ENCODE peak calls at places on chromosomes 5 and 9, in seven cellular contexts. G, V, C, Q, H, U and P are unnamed samples.

GRCh38 chr9:111839387-111839786 is 44.6 kb upstream of the SHOC1 start:
- DNase-seq in G (peak), V (no peak), C (peak), Q (no peak), H (no peak), U (peak), P (no peak)

GRCh38 chr5:173721259-173722232 is 105.1 kb upstream of the BOD1 start:
- DNase-seq in G (no peak), V (no peak), C (no peak), Q (no peak), H (no peak), U (no peak), P (no peak)

GRCh38 chr5:122053181-122054109 is 24.6 kb downstream of the LOX start:
- DNase-seq in G (peak), V (no peak), C (no peak), Q (no peak), H (no peak), U (no peak), P (no peak)

GRCh38 chr9:37390759-37391158 is 31.7 kb upstream of the GRHPR start:
- DNase-seq in G (no peak), V (peak), C (peak), Q (peak), H (peak), U (peak), P (no peak)

GRCh38 chr9:121807918-121808278 is 156.5 kb downstream of the DAB2IP start:
- DNase-seq in G (no peak), V (no peak), C (no peak), Q (no peak), H (no peak), U (peak), P (no peak)

GRCh38 chr9:123716339-123716738 is 213.6 kb downstream of the DENND1A start:
- DNase-seq in G (peak), V (no peak), C (no peak), Q (no peak), H (no peak), U (no peak), P (no peak)

GRCh38 chr5:151319334-151319733 is 15.8 kb upstream of the SLC36A3 start:
- DNase-seq in G (peak), V (peak), C (peak), Q (peak), H (no peak), U (peak), P (no peak)

GRCh38 chr5:45643051-45643450 is 53.1 kb downstream of the HCN1 start:
- DNase-seq in G (no peak), V (no peak), C (no peak), Q (no peak), H (no peak), U (no peak), P (no peak)

GRCh38 chr5:147972441-147972840 is 66.1 kb upstream of the C5orf46 start:
- DNase-seq in G (no peak), V (no peak), C (no peak), Q (no peak), H (no peak), U (no peak), P (no peak)

GRCh38 chr9:79477955-79478751 is 93.6 kb upstream of the TLE4 start:
- DNase-seq in G (peak), V (peak), C (peak), Q (peak), H (peak), U (peak), P (peak)

GRCh38 chr5:67004730-67005350 is 191.8 kb downstream of the CD180 start:
- DNase-seq in G (no peak), V (peak), C (peak), Q (peak), H (no peak), U (no peak), P (no peak)

GRCh38 chr5:24918676-24919075 is 273.9 kb upstream of the CDH10 start:
- DNase-seq in G (no peak), V (no peak), C (no peak), Q (no peak), H (no peak), U (no peak), P (no peak)

GRCh38 chr5:39040875-39041274 is 33.3 kb downstream of the RICTOR start:
- DNase-seq in G (no peak), V (no peak), C (no peak), Q (no peak), H (no peak), U (no peak), P (no peak)

GRCh38 chr5:180790524-180790923 is 12.1 kb downstream of the MGAT1 start:
- DNase-seq in G (no peak), V (no peak), C (no peak), Q (no peak), H (no peak), U (no peak), P (no peak)

GRCh38 chr5:149485655-149486615 is 65.3 kb downstream of the CSNK1A1 start:
- DNase-seq in G (peak), V (peak), C (peak), Q (no peak), H (no peak), U (peak), P (no peak)

GRCh38 chr5:11903121-11903613 is 1.1 kb downstream of the CTNND2 start:
- DNase-seq in G (no peak), V (peak), C (peak), Q (peak), H (no peak), U (peak), P (peak)

GRCh38 chr9:32854271-32854670 is 70.9 kb downstream of the TMEM215 start:
- DNase-seq in G (no peak), V (no peak), C (no peak), Q (no peak), H (no peak), U (no peak), P (no peak)

GRCh38 chr5:22238047-22238446 is 615.1 kb downstream of the CDH12 start:
- DNase-seq in G (no peak), V (no peak), C (no peak), Q (no peak), H (no peak), U (no peak), P (no peak)

GRCh38 chr9:104280216-104280585 is 186.1 kb downstream of the SMC2 start:
- DNase-seq in G (no peak), V (no peak), C (no peak), Q (no peak), H (no peak), U (peak), P (no peak)

GRCh38 chr5:58454025-58454424 is 5.9 kb downstream of the PLK2 start:
- DNase-seq in G (no peak), V (no peak), C (no peak), Q (no peak), H (no peak), U (no peak), P (no peak)

GRCh38 chr5:95124101-95124500 is 160.8 kb downstream of the MCTP1 start:
- DNase-seq in G (no peak), V (no peak), C (no peak), Q (no peak), H (no peak), U (no peak), P (no peak)

GRCh38 chr9:82764270-82764669 is 298.7 kb downstream of the RASEF start:
- DNase-seq in G (no peak), V (no peak), C (no peak), Q (no peak), H (no peak), U (no peak), P (no peak)

GRCh38 chr9:3434594-3434993 is 91.2 kb downstream of the RFX3 start:
- DNase-seq in G (peak), V (no peak), C (peak), Q (no peak), H (no peak), U (peak), P (no peak)

GRCh38 chr5:79396265-79396664 is 117.7 kb downstream of the HOMER1 start:
- DNase-seq in G (peak), V (no peak), C (no peak), Q (no peak), H (no peak), U (no peak), P (no peak)

GRCh38 chr5:154652746-154653417 is 102.3 kb upstream of the LARP1 start:
- DNase-seq in G (no peak), V (no peak), C (peak), Q (no peak), H (no peak), U (no peak), P (no peak)

GRCh38 chr5:27048507-27048906 is 10.1 kb upstream of the CDH9 start:
- DNase-seq in G (no peak), V (peak), C (no peak), Q (no peak), H (no peak), U (no peak), P (no peak)

DNA sequence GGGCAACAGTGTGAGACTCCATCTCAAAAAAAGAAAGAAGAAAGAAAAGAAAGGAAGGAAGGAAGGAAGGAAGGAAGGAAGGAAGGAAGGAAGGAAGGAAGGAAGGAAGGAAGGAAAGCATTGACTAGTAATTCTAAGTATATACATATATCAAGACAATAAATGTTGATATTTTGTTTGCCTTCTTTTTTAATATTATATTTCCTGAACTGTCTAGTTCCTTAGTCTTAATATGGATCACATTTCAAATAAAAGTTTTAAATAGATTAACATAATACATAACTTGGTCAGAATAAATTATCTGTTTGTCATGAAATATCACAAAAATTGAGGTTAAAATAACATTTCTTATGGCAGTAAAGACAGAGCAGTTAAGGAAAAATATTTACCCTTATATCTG is 1448.4 kb upstream of the C9orf72 start:
- DNase-seq in G (no peak), V (no peak), C (no peak), Q (no peak), H (no peak), U (no peak), P (no peak)
- H4K8ac ChIP-seq in G (no peak), V (no peak), C (no peak), Q (no peak), H (no peak), U (no peak), P (no peak)

GRCh38 chr9:110028281-110029075 is 179.5 kb downstream of the C9orf152 start:
- DNase-seq in G (no peak), V (no peak), C (peak), Q (no peak), H (no peak), U (no peak), P (no peak)

GRCh38 chr9:110025551-110026170 is 182.3 kb downstream of the C9orf152 start:
- DNase-seq in G (no peak), V (no peak), C (no peak), Q (no peak), H (no peak), U (no peak), P (no peak)

GRCh38 chr9:110029815-110030480 is 178.0 kb downstream of the C9orf152 start:
- DNase-seq in G (no peak), V (peak), C (no peak), Q (no peak), H (no peak), U (peak), P (no peak)

GRCh38 chr9:110029422-110029814 is 178.5 kb downstream of the C9orf152 start:
- DNase-seq in G (peak), V (peak), C (peak), Q (no peak), H (no peak), U (peak), P (no peak)

DNA sequence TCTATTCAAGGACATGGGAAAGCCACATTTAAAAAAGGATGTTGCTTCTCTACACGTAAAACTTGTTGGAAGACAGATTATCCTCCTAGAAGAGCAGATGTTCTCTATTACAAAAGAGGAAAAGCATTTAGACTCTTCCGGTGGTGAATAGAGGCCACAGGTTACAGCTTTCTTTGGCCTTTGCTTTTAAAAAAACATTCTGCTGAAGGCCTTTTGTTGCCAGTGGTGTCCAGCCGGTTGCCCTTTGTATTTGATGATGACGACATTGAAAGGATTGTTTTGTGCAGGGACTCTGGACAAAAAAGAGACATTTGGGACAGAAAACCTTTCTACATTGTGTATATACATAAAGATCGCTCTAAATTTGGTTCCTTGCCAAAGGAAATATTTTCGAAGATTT is 180.3 kb downstream of the C9orf152 start:
- DNase-seq in G (peak), V (no peak), C (peak), Q (no peak), H (no peak), U (peak), P (peak)
- H2BK120ac ChIP-seq in G (peak), V (no peak), C (no peak), Q (no peak), H (no peak), U (no peak), P (no peak)

GRCh38 chr9:136019681-136020060 is 58.5 kb upstream of the UBAC1 start:
- DNase-seq in G (no peak), V (no peak), C (no peak), Q (no peak), H (peak), U (no peak), P (no peak)

GRCh38 chr9:136016882-136017812 is 56.0 kb upstream of the UBAC1 start:
- DNase-seq in G (no peak), V (no peak), C (no peak), Q (peak), H (peak), U (peak), P (no peak)

GRCh38 chr9:136017813-136018190 is 56.6 kb upstream of the UBAC1 start:
- DNase-seq in G (no peak), V (no peak), C (no peak), Q (peak), H (no peak), U (no peak), P (no peak)

GRCh38 chr9:136019041-136019680 is 58.0 kb upstream of the UBAC1 start:
- DNase-seq in G (no peak), V (no peak), C (no peak), Q (peak), H (no peak), U (no peak), P (no peak)

GRCh38 chr9:136018257-136019031 is 57.3 kb upstream of the UBAC1 start:
- DNase-seq in G (no peak), V (no peak), C (no peak), Q (peak), H (no peak), U (no peak), P (no peak)
- H4K8ac ChIP-seq in G (no peak), V (no peak), C (no peak), Q (no peak), H (peak), U (no peak), P (no peak)

GRCh38 chr5:90506221-90506620 is 23.2 kb downstream of the LYSMD3 start:
- DNase-seq in G (no peak), V (no peak), C (no peak), Q (no peak), H (no peak), U (no peak), P (no peak)
- H2BK120ac ChIP-seq in G (no peak), V (no peak), C (no peak), Q (no peak), H (no peak), U (no peak), P (no peak)

DNA sequence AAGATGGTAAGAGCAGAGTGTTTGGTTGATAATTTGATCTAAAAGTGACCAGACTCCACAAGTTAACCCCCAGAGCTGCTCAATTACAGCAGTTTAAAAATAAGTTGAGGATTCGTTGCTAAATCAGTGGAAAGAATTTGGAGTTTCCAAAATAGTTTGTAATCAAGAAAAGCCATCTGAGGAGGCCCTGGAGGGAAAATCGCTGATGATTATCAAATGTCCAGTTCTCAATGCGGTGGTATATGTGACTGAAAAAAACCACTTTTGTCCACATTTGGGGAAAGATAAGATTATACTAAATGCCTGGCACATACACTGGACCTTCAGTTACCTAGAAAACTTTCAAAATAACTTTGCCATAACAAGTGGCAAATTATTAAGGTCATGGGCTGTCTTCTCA is 148.3 kb downstream of the DOCK8 start:
- DNase-seq in G (no peak), V (no peak), C (no peak), Q (no peak), H (no peak), U (peak), P (no peak)
- H4K8ac ChIP-seq in G (no peak), V (no peak), C (no peak), Q (no peak), H (no peak), U (no peak), P (no peak)

DNA sequence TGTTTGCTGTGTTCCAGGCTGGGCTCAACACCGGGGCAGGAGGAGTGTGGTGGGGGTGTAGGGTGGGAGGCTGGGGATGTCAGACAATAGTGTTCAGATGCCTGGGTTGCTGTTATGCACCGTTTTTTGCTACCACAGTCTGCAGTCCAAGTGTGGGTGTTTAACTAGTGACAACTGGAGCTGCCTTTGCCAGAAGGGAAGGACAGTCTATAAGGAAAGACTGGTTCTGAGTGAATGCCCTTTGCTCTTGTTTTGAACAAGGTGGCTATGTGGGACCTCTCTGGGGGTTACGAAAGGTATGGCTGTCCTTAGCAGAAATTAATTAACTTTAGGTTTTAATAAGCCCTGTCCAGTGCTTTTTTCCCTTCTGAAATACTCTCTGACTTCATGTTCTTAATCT is 118.5 kb upstream of the GNA14 start:
- DNase-seq in G (no peak), V (no peak), C (no peak), Q (no peak), H (no peak), U (no peak), P (no peak)
- H2BK120ac ChIP-seq in G (no peak), V (no peak), C (no peak), Q (no peak), H (no peak), U (no peak), P (no peak)

GRCh38 chr5:36150676-36151433 is 832 bp downstream of the LMBRD2 start:
- DNase-seq in G (peak), V (peak), C (peak), Q (peak), H (peak), U (peak), P (peak)
- H4K8ac ChIP-seq in G (peak), V (no peak), C (peak), Q (no peak), H (peak), U (peak), P (no peak)